ENCODE peak calls at places on chromosome 4, in six cellular contexts. S, N, E, U, V and I are unnamed samples.

GRCh38 chr4:86043755-86044592 is 315.9 kb downstream of the MAPK10 start:
- DNase-seq in S (no peak), N (peak), E (peak), U (no peak), V (peak), I (peak)

GRCh38 chr4:187232201-187232600 is 508.5 kb upstream of the FAT1 start:
- DNase-seq in S (no peak), N (no peak), E (no peak), U (no peak), V (no peak), I (no peak)

GRCh38 chr4:110540606-110541440 is 64.9 kb downstream of the ENPEP start:
- DNase-seq in S (no peak), N (peak), E (no peak), U (no peak), V (peak), I (no peak)

GRCh38 chr4:148436512-148436911 is 5.7 kb downstream of the NR3C2 start:
- DNase-seq in S (no peak), N (no peak), E (no peak), U (no peak), V (no peak), I (no peak)

GRCh38 chr4:141840299-141840986 is 204.1 kb downstream of the IL15 start:
- DNase-seq in S (no peak), N (no peak), E (no peak), U (no peak), V (no peak), I (no peak)

GRCh38 chr4:168633071-168633470 is 136.2 kb downstream of the PALLD start:
- DNase-seq in S (no peak), N (no peak), E (no peak), U (no peak), V (no peak), I (no peak)

GRCh38 chr4:61204353-61204752 is 4.2 kb downstream of the ADGRL3 start:
- DNase-seq in S (peak), N (peak), E (no peak), U (no peak), V (peak), I (no peak)

GRCh38 chr4:4358093-4358840 is 28.6 kb upstream of the NSG1 start:
- DNase-seq in S (no peak), N (no peak), E (no peak), U (no peak), V (no peak), I (no peak)

GRCh38 chr4:12203945-12204344 is 775.3 kb upstream of the HS3ST1 start:
- DNase-seq in S (no peak), N (peak), E (no peak), U (no peak), V (no peak), I (no peak)

GRCh38 chr4:17098401-17098800 is 200.0 kb upstream of the LDB2 start:
- DNase-seq in S (no peak), N (no peak), E (no peak), U (no peak), V (no peak), I (no peak)

GRCh38 chr4:187929024-187929423 is 66.5 kb upstream of the ZFP42 start:
- DNase-seq in S (no peak), N (no peak), E (no peak), U (no peak), V (no peak), I (peak)

GRCh38 chr4:134501973-134502372 is 300.4 kb upstream of the PABPC4L start:
- DNase-seq in S (no peak), N (no peak), E (no peak), U (no peak), V (no peak), I (no peak)

GRCh38 chr4:162644346-162644745 is 480.5 kb upstream of the FSTL5 start:
- DNase-seq in S (peak), N (no peak), E (no peak), U (no peak), V (peak), I (no peak)
- H3K27ac ChIP-seq in S (no peak), N (no peak), E (no peak), U (no peak), V (peak), I (no peak)

GRCh38 chr4:69859140-69859539 is 805 bp downstream of the SULT1E1 start:
- DNase-seq in S (no peak), N (no peak), E (no peak), U (no peak), V (no peak), I (no peak)

GRCh38 chr4:69860521-69861298 is 765 bp upstream of the SULT1E1 start:
- DNase-seq in S (no peak), N (no peak), E (no peak), U (no peak), V (no peak), I (no peak)

GRCh38 chr4:69855822-69856221 is 4.1 kb downstream of the SULT1E1 start:
- DNase-seq in S (no peak), N (no peak), E (no peak), U (no peak), V (no peak), I (no peak)

GRCh38 chr4:69860007-69860406 is at the start of gene SULT1E1:
- DNase-seq in S (no peak), N (peak), E (no peak), U (no peak), V (peak), I (no peak)

GRCh38 chr4:69858683-69859082 is 1.3 kb downstream of the SULT1E1 start:
- DNase-seq in S (no peak), N (peak), E (no peak), U (no peak), V (no peak), I (no peak)
- H3K4me3 ChIP-seq in S (no peak), N (no peak), E (no peak), U (no peak), V (peak), I (no peak)

DNA sequence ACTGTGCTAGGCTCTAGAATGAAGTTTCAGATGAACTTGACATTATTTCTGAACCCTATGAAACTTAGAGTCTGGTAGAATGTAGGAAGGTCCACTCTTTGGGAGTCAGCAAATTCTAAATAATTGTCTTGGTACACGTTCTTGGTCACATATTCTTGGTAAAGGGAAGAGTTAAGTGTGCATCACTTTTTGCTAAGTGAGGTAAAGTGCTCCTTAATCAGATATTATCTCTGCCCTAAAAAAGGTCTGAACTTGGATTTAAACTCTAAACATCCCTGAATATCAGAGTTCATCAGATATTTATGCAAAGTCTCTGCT is 7.2 kb downstream of the OCIAD2 start:
- DNase-seq in S (no peak), N (no peak), E (no peak), U (no peak), V (no peak), I (no peak)
- H3K27ac ChIP-seq in S (peak), N (no peak), E (no peak), U (no peak), V (peak), I (no peak)

GRCh38 chr4:121252224-121252806 is 88.2 kb upstream of the TNIP3 start:
- DNase-seq in S (peak), N (peak), E (peak), U (peak), V (peak), I (peak)

GRCh38 chr4:121256346-121256745 is 92.2 kb upstream of the TNIP3 start:
- DNase-seq in S (peak), N (peak), E (no peak), U (no peak), V (peak), I (no peak)

GRCh38 chr4:121253961-121254360 is 89.8 kb upstream of the TNIP3 start:
- DNase-seq in S (no peak), N (no peak), E (no peak), U (no peak), V (no peak), I (no peak)

GRCh38 chr4:121256887-121257426 is 92.8 kb upstream of the TNIP3 start:
- DNase-seq in S (no peak), N (no peak), E (no peak), U (no peak), V (peak), I (no peak)
- H3K4me3 ChIP-seq in S (no peak), N (no peak), E (no peak), U (no peak), V (no peak), I (no peak)

GRCh38 chr4:52865305-52865704 is 3.2 kb downstream of the RASL11B start:
- DNase-seq in S (no peak), N (no peak), E (no peak), U (no peak), V (no peak), I (no peak)
- H3K27ac ChIP-seq in S (no peak), N (peak), E (no peak), U (no peak), V (no peak), I (no peak)

GRCh38 chr4:15476396-15476795 is 6.7 kb downstream of the CC2D2A start:
- DNase-seq in S (no peak), N (no peak), E (no peak), U (no peak), V (no peak), I (no peak)

GRCh38 chr4:15482346-15482745 is 12.7 kb downstream of the CC2D2A start:
- DNase-seq in S (no peak), N (no peak), E (no peak), U (no peak), V (no peak), I (peak)

GRCh38 chr4:15479913-15480185 is 10.2 kb downstream of the CC2D2A start:
- DNase-seq in S (peak), N (peak), E (no peak), U (no peak), V (peak), I (no peak)

GRCh38 chr4:15479089-15479912 is 9.6 kb downstream of the CC2D2A start:
- DNase-seq in S (peak), N (peak), E (peak), U (peak), V (peak), I (peak)

DNA sequence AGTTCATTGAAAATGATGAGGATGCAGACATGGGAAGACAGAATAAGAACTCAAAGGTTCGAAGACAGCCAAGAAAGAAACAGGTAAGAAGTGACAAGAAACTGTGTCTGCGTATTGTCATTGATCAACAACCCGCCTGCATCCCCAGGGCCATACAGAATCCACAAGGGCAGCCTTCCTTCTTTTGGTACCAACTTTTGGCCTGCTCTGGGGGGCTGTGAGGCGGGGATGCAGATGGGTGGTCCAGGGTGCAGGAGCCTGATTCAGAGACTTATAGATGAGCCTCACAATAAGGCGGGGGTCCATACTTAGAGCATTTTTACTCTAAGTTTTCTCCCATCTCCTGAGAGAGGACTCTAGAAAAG is 9.0 kb downstream of the CC2D2A start:
- DNase-seq in S (no peak), N (no peak), E (no peak), U (no peak), V (no peak), I (no peak)
- H3K4me3 ChIP-seq in S (peak), N (peak), E (no peak), U (no peak), V (no peak), I (peak)

GRCh38 chr4:94368459-94368858 is 25.8 kb upstream of the HPGDS start:
- DNase-seq in S (no peak), N (no peak), E (no peak), U (no peak), V (no peak), I (no peak)
- H3K27ac ChIP-seq in S (no peak), N (no peak), E (no peak), U (no peak), V (no peak), I (no peak)